ENCODE peak calls at places on chromosomes 5 and 9, in nine cellular contexts. T, V, Q, S, E, D, H, O and P are unnamed samples.

GRCh38 chr9:128716581-128717254 is 7.2 kb downstream of the ZDHHC12 start:
- DNase-seq in E (no peak), Q (no peak), S (no peak), O (no peak), T (no peak), H (no peak), V (no peak), D (no peak), P (no peak)

GRCh38 chr9:84815554-84815953 is 146.0 kb downstream of the NTRK2 start:
- DNase-seq in E (no peak), H (no peak), T (no peak), V (no peak), Q (no peak), S (no peak), D (no peak), O (no peak), P (no peak)

GRCh38 chr5:181069767-181070491 is 29.9 kb downstream of the BTNL9 start:
- DNase-seq in O (no peak), T (no peak), S (no peak), V (peak), D (no peak), E (no peak), Q (no peak), H (no peak), P (peak)

GRCh38 chr5:1008451-1009358 is at the start of gene NKD2:
- DNase-seq in T (peak), Q (no peak), E (peak), D (no peak), S (no peak), V (peak), H (peak), O (no peak), P (no peak)

GRCh38 chr5:6780802-6781391 is 67.7 kb downstream of the TENT4A start:
- DNase-seq in T (peak), V (no peak), Q (no peak), S (no peak), H (peak), D (no peak), E (no peak), O (no peak), P (no peak)

GRCh38 chr9:76403352-76403751 is 9.1 kb upstream of the RFK start:
- DNase-seq in D (no peak), T (no peak), O (no peak), V (peak), E (no peak), H (peak), S (no peak), Q (no peak), P (no peak)

GRCh38 chr5:74396913-74397606 is 243.5 kb downstream of the ENC1 start:
- DNase-seq in S (no peak), O (no peak), D (no peak), T (no peak), E (no peak), Q (no peak), H (peak), V (no peak), P (no peak)

GRCh38 chr5:142888469-142889085 is 118.4 kb downstream of the ARHGAP26 start:
- DNase-seq in H (peak), T (no peak), D (no peak), O (no peak), S (no peak), E (peak), V (peak), Q (no peak), P (no peak)